ENCODE peak calls at places on chromosomes 3 and 15, in four cellular contexts. One of them, this sample, is unnamed.

GRCh38 chr3:145017959-145018358 is 1046.3 kb downstream of the DIPK2A start:
- DNase-seq in endothelial cell of umbilical vein: no peak
- DNase-seq in K562: no peak
- DNase-seq in GM12878: no peak
- DNase-seq in this sample: peak

GRCh38 chr15:48332642-48333034 is 1.4 kb downstream of the DUT start:
- DNase-seq in endothelial cell of umbilical vein: no peak
- DNase-seq in K562: no peak
- DNase-seq in GM12878: no peak
- DNase-seq in this sample: no peak

GRCh38 chr3:48409291-48410201 is 20.3 kb downstream of the PLXNB1 start:
- DNase-seq in endothelial cell of umbilical vein: no peak
- DNase-seq in K562: no peak
- DNase-seq in GM12878: no peak
- DNase-seq in this sample: no peak

GRCh38 chr3:130276203-130276803 is 69.2 kb upstream of the COL6A5 start:
- DNase-seq in endothelial cell of umbilical vein: peak
- DNase-seq in K562: peak
- DNase-seq in GM12878: no peak
- DNase-seq in this sample: peak

GRCh38 chr15:60760646-60761504 is 281.9 kb upstream of the ICE2 start:
- DNase-seq in endothelial cell of umbilical vein: no peak
- DNase-seq in K562: no peak
- DNase-seq in GM12878: no peak
- DNase-seq in this sample: peak

GRCh38 chr15:75171408-75171807 is 30.3 kb upstream of the C15orf39 start:
- DNase-seq in endothelial cell of umbilical vein: peak
- DNase-seq in K562: no peak
- DNase-seq in GM12878: peak
- DNase-seq in this sample: peak

GRCh38 chr3:13452490-13453335 is 27.4 kb upstream of the HDAC11 start:
- DNase-seq in endothelial cell of umbilical vein: peak
- DNase-seq in K562: peak
- DNase-seq in GM12878: peak
- DNase-seq in this sample: peak

GRCh38 chr15:66786222-66786621 is 84.2 kb downstream of the SMAD6 start:
- DNase-seq in endothelial cell of umbilical vein: no peak
- DNase-seq in K562: no peak
- DNase-seq in GM12878: no peak
- DNase-seq in this sample: no peak

GRCh38 chr3:170480111-170480510 is 61.4 kb downstream of the CLDN11 start:
- DNase-seq in endothelial cell of umbilical vein: no peak
- DNase-seq in K562: no peak
- DNase-seq in GM12878: no peak
- DNase-seq in this sample: no peak

GRCh38 chr3:12181301-12181700 is 22.6 kb upstream of the TIMP4 start:
- DNase-seq in endothelial cell of umbilical vein: no peak
- DNase-seq in K562: no peak
- DNase-seq in GM12878: no peak
- DNase-seq in this sample: no peak

GRCh38 chr3:73622135-73622534 is 2.6 kb downstream of the PDZRN3 start:
- DNase-seq in endothelial cell of umbilical vein: no peak
- DNase-seq in K562: no peak
- DNase-seq in GM12878: no peak
- DNase-seq in this sample: peak

GRCh38 chr15:63998489-63998888 is 47.8 kb downstream of the DAPK2 start:
- DNase-seq in endothelial cell of umbilical vein: no peak
- DNase-seq in K562: no peak
- DNase-seq in GM12878: no peak
- DNase-seq in this sample: no peak

GRCh38 chr15:74420193-74420905 is 13.4 kb downstream of the SEMA7A start:
- DNase-seq in endothelial cell of umbilical vein: no peak
- DNase-seq in K562: no peak
- DNase-seq in GM12878: no peak
- DNase-seq in this sample: no peak

GRCh38 chr3:130692455-130692854 is 54.2 kb downstream of the PIK3R4 start:
- DNase-seq in endothelial cell of umbilical vein: peak
- DNase-seq in K562: no peak
- DNase-seq in GM12878: no peak
- DNase-seq in this sample: peak

GRCh38 chr15:80970018-80970657 is 19.5 kb downstream of the MESD start:
- DNase-seq in endothelial cell of umbilical vein: peak
- DNase-seq in K562: peak
- DNase-seq in GM12878: no peak
- DNase-seq in this sample: peak

GRCh38 chr3:116067275-116067674 is 378.0 kb downstream of the LSAMP start:
- DNase-seq in endothelial cell of umbilical vein: no peak
- DNase-seq in K562: no peak
- DNase-seq in GM12878: no peak
- DNase-seq in this sample: no peak

GRCh38 chr15:30984118-30984517 is 7.3 kb downstream of the MTMR10 start:
- DNase-seq in endothelial cell of umbilical vein: no peak
- DNase-seq in K562: no peak
- DNase-seq in GM12878: no peak
- DNase-seq in this sample: no peak

GRCh38 chr3:114409291-114409690 is 115.5 kb downstream of the TIGIT start:
- DNase-seq in endothelial cell of umbilical vein: no peak
- DNase-seq in K562: no peak
- DNase-seq in GM12878: no peak
- DNase-seq in this sample: no peak

GRCh38 chr3:118641608-118642007 is 393.0 kb downstream of the IGSF11 start:
- DNase-seq in endothelial cell of umbilical vein: no peak
- DNase-seq in K562: no peak
- DNase-seq in GM12878: no peak
- DNase-seq in this sample: no peak

GRCh38 chr3:45113625-45114050 is 32.5 kb downstream of the CDCP1 start:
- DNase-seq in endothelial cell of umbilical vein: no peak
- DNase-seq in K562: no peak
- DNase-seq in GM12878: no peak
- DNase-seq in this sample: peak

GRCh38 chr3:44923634-44924033 is 49.2 kb downstream of the TGM4 start:
- DNase-seq in endothelial cell of umbilical vein: no peak
- DNase-seq in K562: no peak
- DNase-seq in GM12878: no peak
- DNase-seq in this sample: no peak

GRCh38 chr15:37981781-37982180 is 47.3 kb downstream of the TMCO5A start:
- DNase-seq in endothelial cell of umbilical vein: peak
- DNase-seq in K562: no peak
- DNase-seq in GM12878: no peak
- DNase-seq in this sample: peak

GRCh38 chr3:48634661-48635221 is 520 bp downstream of the SLC26A6 start:
- DNase-seq in endothelial cell of umbilical vein: peak
- DNase-seq in K562: peak
- DNase-seq in GM12878: peak
- DNase-seq in this sample: peak

GRCh38 chr15:66099950-66100671 is 153.4 kb downstream of the MEGF11 start:
- DNase-seq in endothelial cell of umbilical vein: no peak
- DNase-seq in K562: no peak
- DNase-seq in GM12878: no peak
- DNase-seq in this sample: no peak

GRCh38 chr3:48398701-48399386 is 26.8 kb downstream of the FBXW12 start:
- DNase-seq in endothelial cell of umbilical vein: no peak
- DNase-seq in K562: peak
- DNase-seq in GM12878: no peak
- DNase-seq in this sample: no peak

GRCh38 chr3:126358816-126359181 is 1.6 kb upstream of the KLF15 start:
- DNase-seq in endothelial cell of umbilical vein: no peak
- DNase-seq in K562: no peak
- DNase-seq in GM12878: no peak
- DNase-seq in this sample: no peak

GRCh38 chr15:56460046-56460445 is 4.9 kb downstream of the MNS1 start:
- DNase-seq in endothelial cell of umbilical vein: no peak
- DNase-seq in K562: no peak
- DNase-seq in GM12878: no peak
- DNase-seq in this sample: peak

GRCh38 chr3:103499132-103499885 is 1064.5 kb downstream of the ZPLD1 start:
- DNase-seq in endothelial cell of umbilical vein: no peak
- DNase-seq in K562: no peak
- DNase-seq in GM12878: no peak
- DNase-seq in this sample: peak

GRCh38 chr3:105686324-105686897 is 182.4 kb downstream of the CBLB start:
- DNase-seq in endothelial cell of umbilical vein: peak
- DNase-seq in K562: peak
- DNase-seq in GM12878: no peak
- DNase-seq in this sample: peak

GRCh38 chr15:77029166-77030041 is 34.5 kb downstream of the PSTPIP1 start:
- DNase-seq in endothelial cell of umbilical vein: no peak
- DNase-seq in K562: no peak
- DNase-seq in GM12878: no peak
- DNase-seq in this sample: no peak

GRCh38 chr15:75042730-75043508 is 19.5 kb downstream of the PPCDC start:
- DNase-seq in endothelial cell of umbilical vein: peak
- DNase-seq in K562: peak
- DNase-seq in GM12878: peak
- DNase-seq in this sample: peak

DNA sequence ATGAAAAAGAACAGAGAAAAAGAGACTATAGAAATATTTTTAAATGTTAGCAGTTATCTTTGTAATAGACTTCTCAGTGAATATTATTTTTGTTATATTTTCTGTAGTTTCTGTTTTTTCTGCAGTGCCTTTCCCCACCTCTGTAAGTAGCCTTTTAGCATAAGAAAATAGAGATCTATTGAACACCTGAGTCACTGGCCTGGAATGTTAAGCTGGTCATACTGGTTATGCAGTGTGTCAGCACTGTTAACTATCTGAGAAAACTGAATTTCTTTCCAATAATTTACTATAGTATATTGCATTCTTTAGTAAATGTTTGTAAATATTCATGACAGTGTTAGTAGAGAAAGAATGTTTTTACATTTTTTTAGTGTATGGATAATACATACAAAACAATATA is 79.8 kb downstream of the NECTIN3 start:
- DNase-seq in endothelial cell of umbilical vein: no peak
- DNase-seq in K562: no peak
- DNase-seq in GM12878: no peak
- DNase-seq in this sample: peak
- TF ChIP-seq FOS in endothelial cell of umbilical vein: no peak
- TF ChIP-seq FOS in K562: no peak
- TF ChIP-seq FOS in GM12878: no peak
- TF ChIP-seq FOS in this sample: peak

GRCh38 chr3:190101320-190102117 is 19.2 kb downstream of the P3H2 start:
- DNase-seq in endothelial cell of umbilical vein: peak
- DNase-seq in K562: no peak
- DNase-seq in GM12878: no peak
- DNase-seq in this sample: peak
- TF ChIP-seq FOS in endothelial cell of umbilical vein: no peak
- TF ChIP-seq FOS in K562: no peak
- TF ChIP-seq FOS in GM12878: no peak
- TF ChIP-seq FOS in this sample: peak

GRCh38 chr3:101127991-101128390 is 134.8 kb upstream of the ABI3BP start:
- DNase-seq in endothelial cell of umbilical vein: peak
- DNase-seq in K562: no peak
- DNase-seq in GM12878: no peak
- DNase-seq in this sample: no peak

GRCh38 chr3:101133638-101134037 is 140.4 kb upstream of the ABI3BP start:
- DNase-seq in endothelial cell of umbilical vein: no peak
- DNase-seq in K562: no peak
- DNase-seq in GM12878: no peak
- DNase-seq in this sample: no peak

GRCh38 chr3:101131767-101132166 is 138.5 kb upstream of the ABI3BP start:
- DNase-seq in endothelial cell of umbilical vein: no peak
- DNase-seq in K562: no peak
- DNase-seq in GM12878: no peak
- DNase-seq in this sample: no peak

GRCh38 chr3:101124125-101124524 is 130.9 kb upstream of the ABI3BP start:
- DNase-seq in endothelial cell of umbilical vein: no peak
- DNase-seq in K562: no peak
- DNase-seq in GM12878: no peak
- DNase-seq in this sample: peak

GRCh38 chr3:101128786-101129185 is 135.6 kb upstream of the ABI3BP start:
- DNase-seq in endothelial cell of umbilical vein: peak
- DNase-seq in K562: no peak
- DNase-seq in GM12878: no peak
- DNase-seq in this sample: no peak
- TF ChIP-seq FOS in endothelial cell of umbilical vein: no peak
- TF ChIP-seq FOS in K562: no peak
- TF ChIP-seq FOS in GM12878: no peak
- TF ChIP-seq FOS in this sample: no peak

GRCh38 chr3:183181606-183182005 is 19.1 kb upstream of the LAMP3 start:
- DNase-seq in endothelial cell of umbilical vein: no peak
- DNase-seq in K562: no peak
- DNase-seq in GM12878: no peak
- DNase-seq in this sample: no peak

GRCh38 chr3:183180765-183181295 is 18.3 kb upstream of the LAMP3 start:
- DNase-seq in endothelial cell of umbilical vein: no peak
- DNase-seq in K562: no peak
- DNase-seq in GM12878: no peak
- DNase-seq in this sample: no peak

GRCh38 chr3:183178512-183178832 is 15.9 kb upstream of the LAMP3 start:
- DNase-seq in endothelial cell of umbilical vein: no peak
- DNase-seq in K562: no peak
- DNase-seq in GM12878: no peak
- DNase-seq in this sample: no peak

GRCh38 chr3:183180105-183180763 is 17.7 kb upstream of the LAMP3 start:
- DNase-seq in endothelial cell of umbilical vein: no peak
- DNase-seq in K562: no peak
- DNase-seq in GM12878: no peak
- DNase-seq in this sample: no peak

DNA sequence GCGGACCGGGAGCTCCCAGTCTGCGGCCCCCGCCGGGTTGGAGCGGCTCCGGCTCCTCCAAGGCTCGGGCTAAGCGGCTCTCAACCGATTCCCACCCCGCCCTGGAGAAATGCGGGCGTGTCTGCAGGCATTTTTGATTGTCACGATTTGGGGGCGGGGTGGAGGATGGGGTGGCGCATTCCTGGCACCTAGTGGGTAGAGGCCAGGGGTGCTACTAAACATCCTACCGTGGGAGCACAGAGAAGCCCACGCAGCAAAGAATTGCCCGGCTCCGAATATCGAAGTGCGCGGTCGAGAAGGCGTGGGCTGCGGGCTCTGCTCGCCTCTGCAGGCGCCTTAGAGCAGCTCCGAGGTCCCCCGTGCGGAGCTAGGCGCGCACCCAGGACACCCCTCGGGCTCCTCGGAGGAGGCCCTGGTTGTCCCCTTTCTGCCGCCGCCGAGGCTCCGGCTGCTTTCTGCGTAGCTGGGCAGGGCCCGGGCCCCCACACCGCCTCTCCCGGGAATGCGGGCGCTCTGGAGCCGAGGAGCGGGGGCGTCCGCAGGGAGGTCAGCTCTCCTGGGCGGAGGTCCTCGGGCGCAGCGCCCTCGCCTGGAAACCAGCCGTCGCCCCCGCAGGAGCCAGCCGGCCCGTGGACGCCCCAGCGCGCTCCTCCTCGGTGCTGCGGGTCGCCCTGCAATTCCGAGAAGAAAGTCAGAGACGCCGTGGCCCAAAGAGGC is 16.5 kb upstream of the LAMP3 start:
- DNase-seq in endothelial cell of umbilical vein: peak
- DNase-seq in K562: peak
- DNase-seq in GM12878: no peak
- DNase-seq in this sample: no peak
- TF ChIP-seq FOS in endothelial cell of umbilical vein: no peak
- TF ChIP-seq FOS in K562: no peak
- TF ChIP-seq FOS in GM12878: no peak
- TF ChIP-seq FOS in this sample: no peak